ENCODE peak calls at places on chromosomes 5 and 9, in six cellular contexts. One of them, this sample, is unnamed.

GRCh38 chr5:72294473-72294872 is 25.6 kb downstream of the MRPS27 start:
- DNase-seq in sigmoid colon: no peak
- DNase-seq in endothelial cell: no peak
- DNase-seq in COLO829: no peak
- DNase-seq in B cell: no peak
- DNase-seq in A172: no peak
- DNase-seq in this sample: no peak

GRCh38 chr5:86463339-86463738 is 154.4 kb upstream of the COX7C start:
- DNase-seq in sigmoid colon: no peak
- DNase-seq in endothelial cell: no peak
- DNase-seq in COLO829: no peak
- DNase-seq in B cell: no peak
- DNase-seq in A172: no peak
- DNase-seq in this sample: no peak

GRCh38 chr5:172785429-172786088 is 14.6 kb upstream of the DUSP1 start:
- DNase-seq in sigmoid colon: peak
- DNase-seq in endothelial cell: no peak
- DNase-seq in COLO829: no peak
- DNase-seq in B cell: no peak
- DNase-seq in A172: no peak
- DNase-seq in this sample: peak

GRCh38 chr5:174563899-174564298 is 160.5 kb upstream of the MSX2 start:
- DNase-seq in sigmoid colon: no peak
- DNase-seq in endothelial cell: peak
- DNase-seq in COLO829: no peak
- DNase-seq in B cell: no peak
- DNase-seq in A172: no peak
- DNase-seq in this sample: no peak

GRCh38 chr5:13676531-13676930 is 268.0 kb downstream of the DNAH5 start:
- DNase-seq in sigmoid colon: no peak
- DNase-seq in endothelial cell: no peak
- DNase-seq in COLO829: no peak
- DNase-seq in B cell: no peak
- DNase-seq in A172: no peak
- DNase-seq in this sample: no peak

GRCh38 chr9:109182940-109183798 is 16.1 kb upstream of the FRRS1L start:
- DNase-seq in sigmoid colon: no peak
- DNase-seq in endothelial cell: peak
- DNase-seq in COLO829: peak
- DNase-seq in B cell: no peak
- DNase-seq in A172: peak
- DNase-seq in this sample: no peak

GRCh38 chr9:35073276-35073607 is 817 bp upstream of the VCP start:
- DNase-seq in sigmoid colon: no peak
- DNase-seq in endothelial cell: no peak
- DNase-seq in COLO829: no peak
- DNase-seq in B cell: no peak
- DNase-seq in A172: no peak
- DNase-seq in this sample: peak

GRCh38 chr9:35903049-35903448 is 3.0 kb upstream of the HRCT1 start:
- DNase-seq in sigmoid colon: no peak
- DNase-seq in endothelial cell: peak
- DNase-seq in COLO829: peak
- DNase-seq in B cell: no peak
- DNase-seq in A172: peak
- DNase-seq in this sample: no peak

GRCh38 chr5:150630459-150631325 is 9.8 kb upstream of the SYNPO start:
- DNase-seq in sigmoid colon: no peak
- DNase-seq in endothelial cell: no peak
- DNase-seq in COLO829: no peak
- DNase-seq in B cell: no peak
- DNase-seq in A172: no peak
- DNase-seq in this sample: no peak

GRCh38 chr9:26260238-26260637 is 582.0 kb upstream of the TUSC1 start:
- DNase-seq in sigmoid colon: no peak
- DNase-seq in endothelial cell: no peak
- DNase-seq in COLO829: no peak
- DNase-seq in B cell: no peak
- DNase-seq in A172: peak
- DNase-seq in this sample: no peak

GRCh38 chr5:172453986-172454354 is 355 bp downstream of the SH3PXD2B start:
- DNase-seq in sigmoid colon: peak
- DNase-seq in endothelial cell: peak
- DNase-seq in COLO829: no peak
- DNase-seq in B cell: no peak
- DNase-seq in A172: no peak
- DNase-seq in this sample: no peak

GRCh38 chr9:121455527-121456239 is 44.0 kb downstream of the GGTA1 start:
- DNase-seq in sigmoid colon: no peak
- DNase-seq in endothelial cell: no peak
- DNase-seq in COLO829: no peak
- DNase-seq in B cell: no peak
- DNase-seq in A172: peak
- DNase-seq in this sample: no peak